ENCODE peak calls at places on chromosomes 2 and 18, in six cellular contexts. D is heart left ventricle; Z is right lobe of liver; G is upper lobe of right lung; F is CD8-positive, alpha-beta memory T cell; A is aorta. T is an unnamed sample.
A peak's percentile ranks its signal among the peaks of the same experiment; 100 is the strongest.

GRCh38 chr2:19038096-19039015 is 320.1 kb downstream of the OSR1 start:
- DNase-seq in D (no peak), Z (no peak), G (no peak), F (no peak), A (no peak), T (no peak)

GRCh38 chr2:229340086-229340760 is 69.1 kb upstream of the PID1 start:
- DNase-seq in D (no peak), Z (no peak), G (no peak), F (no peak), A (no peak), T (no peak)

GRCh38 chr2:202375006-202375610 is 1.0 kb upstream of the BMPR2 start:
- DNase-seq in D (peak; percentile 83), Z (peak; percentile 66), G (peak; percentile 82), F (peak; percentile 18), A (peak; percentile 83), T (peak; percentile 53)

GRCh38 chr18:23479829-23480505 is 23.3 kb upstream of the RMC1 start:
- DNase-seq in D (no peak), Z (no peak), G (no peak), F (no peak), A (no peak), T (peak; percentile 34)

GRCh38 chr18:47343291-47343690 is 91.8 kb upstream of the SKOR2 start:
- DNase-seq in D (no peak), Z (no peak), G (no peak), F (no peak), A (no peak), T (no peak)

GRCh38 chr2:217074576-217075224 is 214.8 kb upstream of the TNP1 start:
- DNase-seq in D (peak; percentile 40), Z (no peak), G (no peak), F (no peak), A (no peak), T (no peak)

GRCh38 chr2:112917856-112918255 is 6.9 kb downstream of the IL37 start:
- DNase-seq in D (no peak), Z (no peak), G (no peak), F (no peak), A (no peak), T (no peak)

GRCh38 chr2:235863414-235863813 is 304.8 kb downstream of the GBX2 start:
- DNase-seq in D (no peak), Z (no peak), G (no peak), F (no peak), A (no peak), T (no peak)

GRCh38 chr18:28185121-28185520 is 8.2 kb upstream of the CDH2 start:
- DNase-seq in D (no peak), Z (no peak), G (no peak), F (no peak), A (no peak), T (no peak)

GRCh38 chr18:48928787-48929186 is 22.0 kb downstream of the SMAD7 start:
- DNase-seq in D (no peak), Z (no peak), G (peak; percentile 87), F (peak; percentile 81), A (peak; percentile 87), T (peak; percentile 71)

GRCh38 chr2:239803102-239803763 is 221.9 kb downstream of the NDUFA10 start:
- DNase-seq in D (no peak), Z (no peak), G (peak; percentile 26), F (no peak), A (no peak), T (no peak)

GRCh38 chr18:44637210-44638051 is 43.3 kb upstream of the SETBP1 start:
- DNase-seq in D (no peak), Z (no peak), G (no peak), F (no peak), A (no peak), T (peak; percentile 29)

GRCh38 chr2:239321596-239322413 is 79.0 kb downstream of the HDAC4 start:
- DNase-seq in D (no peak), Z (no peak), G (no peak), F (peak; percentile 52), A (no peak), T (no peak)

GRCh38 chr18:55634545-55634944 is 46.6 kb upstream of the TCF4 start:
- DNase-seq in D (no peak), Z (no peak), G (no peak), F (no peak), A (no peak), T (no peak)

GRCh38 chr2:24152413-24153197 is 22.2 kb upstream of the FAM228A start:
- DNase-seq in D (no peak), Z (no peak), G (no peak), F (no peak), A (no peak), T (no peak)

GRCh38 chr2:24147364-24147763 is 24.1 kb downstream of the FAM228B start:
- DNase-seq in D (no peak), Z (no peak), G (no peak), F (no peak), A (no peak), T (no peak)
- H3K27me3 ChIP-seq in D (no peaks in the 10 kb centered on the region), Z (no peaks in the 10 kb centered on the region), G (no peaks in the 10 kb centered on the region), F (no peaks in the 10 kb centered on the region), A (no peaks in the 10 kb centered on the region), T (no peaks in the 10 kb centered on the region)

GRCh38 chr18:57443247-57443646 is 8.1 kb downstream of the ONECUT2 start:
- DNase-seq in D (no peak), Z (no peak), G (no peak), F (no peak), A (no peak), T (no peak)
- H3K27me3 ChIP-seq in D (peaks cover 72% of the 10 kb centered on the region), Z (no peaks in the 10 kb centered on the region), G (peaks cover 84% of the 10 kb centered on the region), F (peaks cover 33% of the 10 kb centered on the region), A (peaks cover 5% of the 10 kb centered on the region), T (peaks cover 1% of the 10 kb centered on the region)

GRCh38 chr18:79393181-79393598 is 2.5 kb upstream of the NFATC1 start:
- DNase-seq in D (no peak), Z (no peak), G (peak; percentile 67), F (peak; percentile 21), A (peak; percentile 60), T (no peak)
- H3K27me3 ChIP-seq in D (no peaks in the 10 kb centered on the region), Z (peaks cover 11% of the 10 kb centered on the region), G (peaks cover 46% of the 10 kb centered on the region), F (peaks cover 6% of the 10 kb centered on the region), A (no peaks in the 10 kb centered on the region), T (no peaks in the 10 kb centered on the region)

DNA sequence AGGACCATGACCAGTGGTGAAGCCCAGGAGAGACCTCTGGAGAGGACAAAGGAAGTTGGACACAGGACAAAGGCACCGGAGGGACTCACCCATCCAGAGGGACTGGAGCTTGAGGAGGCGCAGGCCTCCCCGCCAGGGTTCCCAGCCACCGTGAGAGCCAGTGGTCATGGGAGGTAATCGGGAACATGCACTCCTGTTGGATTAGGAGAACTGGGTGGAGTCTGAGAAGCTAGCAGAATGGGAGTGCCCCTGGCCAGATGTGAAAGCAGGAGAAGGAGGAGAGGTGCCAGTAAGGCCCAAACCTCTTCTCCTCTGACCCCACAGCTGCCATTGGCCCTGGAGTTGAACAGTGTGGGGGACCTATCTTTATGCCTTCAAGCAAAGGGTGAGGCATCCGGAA is 20.3 kb downstream of the POU3F3 start:
- DNase-seq in D (no peak), Z (no peak), G (no peak), F (no peak), A (no peak), T (no peak)
- H3K27me3 ChIP-seq in D (peaks cover 41% of the 10 kb centered on the region), Z (peaks cover 1% of the 10 kb centered on the region), G (peaks cover 52% of the 10 kb centered on the region), F (no peaks in the 10 kb centered on the region), A (no peaks in the 10 kb centered on the region), T (peaks cover 4% of the 10 kb centered on the region)

GRCh38 chr2:17877811-17878221 is 651 bp upstream of the KCNS3 start:
- DNase-seq in D (peak; percentile 15), Z (peak; percentile 18), G (no peak), F (no peak), A (peak; percentile 55), T (peak; percentile 9)
- H3K27me3 ChIP-seq in D (peaks cover 14% of the 10 kb centered on the region), Z (no peaks in the 10 kb centered on the region), G (no peaks in the 10 kb centered on the region), F (peaks cover 15% of the 10 kb centered on the region), A (no peaks in the 10 kb centered on the region), T (peaks cover 2% of the 10 kb centered on the region)

GRCh38 chr2:190126758-190127157 is 64.2 kb upstream of the MSTN start:
- DNase-seq in D (no peak), Z (no peak), G (no peak), F (no peak), A (no peak), T (no peak)
- H3K27me3 ChIP-seq in D (no peaks in the 10 kb centered on the region), Z (no peaks in the 10 kb centered on the region), G (no peaks in the 10 kb centered on the region), F (no peaks in the 10 kb centered on the region), A (no peaks in the 10 kb centered on the region), T (no peaks in the 10 kb centered on the region)

GRCh38 chr2:72837171-72837570 is 11.3 kb upstream of the EXOC6B start:
- DNase-seq in D (no peak), Z (no peak), G (no peak), F (no peak), A (no peak), T (no peak)
- H3K27me3 ChIP-seq in D (no peaks in the 10 kb centered on the region), Z (no peaks in the 10 kb centered on the region), G (no peaks in the 10 kb centered on the region), F (no peaks in the 10 kb centered on the region), A (no peaks in the 10 kb centered on the region), T (peaks cover 2% of the 10 kb centered on the region)

GRCh38 chr2:467101-467500 is 179.2 kb upstream of the ALKAL2 start:
- DNase-seq in D (no peak), Z (no peak), G (no peak), F (no peak), A (no peak), T (no peak)
- H3K27me3 ChIP-seq in D (peaks cover 41% of the 10 kb centered on the region), Z (peaks cover 12% of the 10 kb centered on the region), G (peaks cover 38% of the 10 kb centered on the region), F (peaks cover 9% of the 10 kb centered on the region), A (peaks cover 3% of the 10 kb centered on the region), T (no peaks in the 10 kb centered on the region)

GRCh38 chr2:165630276-165630675 is 160.8 kb downstream of the CSRNP3 start:
- DNase-seq in D (no peak), Z (no peak), G (no peak), F (no peak), A (no peak), T (no peak)
- H3K27me3 ChIP-seq in D (no peaks in the 10 kb centered on the region), Z (no peaks in the 10 kb centered on the region), G (no peaks in the 10 kb centered on the region), F (no peaks in the 10 kb centered on the region), A (no peaks in the 10 kb centered on the region), T (no peaks in the 10 kb centered on the region)